ENCODE peak calls at places on chromosome 18, in seven cellular contexts. Q is epithelial cell of esophagus; S is GM23338; B is endothelial cell of umbilical vein; T is HCT116; A is A549; P is activated CD8-positive, alpha-beta T cell treated with anti-CD3 and anti-CD28 coated beads for 36 hours. Y is an unnamed sample.

GRCh38 chr18:55034742-55035141 is 75.5 kb upstream of the CCDC68 start:
- DNase-seq in B (no peak), S (no peak), P (no peak), Q (no peak), A (no peak), T (no peak), Y (no peak)

GRCh38 chr18:55589625-55590291 is 1.8 kb upstream of the TCF4 start:
- DNase-seq in A (peak), S (peak), B (peak), T (no peak), P (peak), Q (peak), Y (peak)

GRCh38 chr18:63137999-63138448 is 181.5 kb downstream of the BCL2 start:
- DNase-seq in T (no peak), Q (no peak), B (peak), S (no peak), P (peak), A (no peak), Y (no peak)

GRCh38 chr18:24368749-24369148 is 28.9 kb downstream of the OSBPL1A start:
- DNase-seq in B (peak), Q (peak), T (no peak), S (no peak), P (peak), A (no peak), Y (no peak)

GRCh38 chr18:54192900-54193299 is 31.6 kb downstream of the MBD2 start:
- DNase-seq in A (no peak), B (no peak), S (no peak), Q (peak), T (no peak), P (no peak), Y (no peak)

GRCh38 chr18:57814555-57814954 is 11.4 kb upstream of the ATP8B1 start:
- DNase-seq in T (no peak), B (no peak), A (no peak), P (no peak), Q (no peak), S (no peak), Y (no peak)

GRCh38 chr18:75478996-75479870 is 51.7 kb upstream of the SMIM21 start:
- DNase-seq in A (peak), T (peak), B (peak), P (peak), S (peak), Q (peak), Y (peak)

GRCh38 chr18:36766836-36767235 is 62.0 kb downstream of the TPGS2 start:
- DNase-seq in T (no peak), A (no peak), P (no peak), S (no peak), Q (no peak), B (no peak), Y (no peak)

GRCh38 chr18:62876828-62877227 is 161.5 kb downstream of the PHLPP1 start:
- DNase-seq in A (no peak), P (no peak), S (peak), B (peak), Q (no peak), T (no peak), Y (no peak)

GRCh38 chr18:57210101-57210661 is 63.3 kb downstream of the BOD1L2 start:
- DNase-seq in P (peak), T (peak), Q (peak), B (peak), S (peak), A (peak), Y (no peak)

GRCh38 chr18:78510636-78511035 is 469.0 kb upstream of the SALL3 start:
- DNase-seq in S (no peak), Q (no peak), A (no peak), T (no peak), B (no peak), P (no peak), Y (no peak)
- TF ChIP-seq CTCF in S (no peak), Q (no peak), A (no peak), T (no peak), B (no peak), P (no peak), Y (no peak)

GRCh38 chr18:6219116-6219717 is 195.5 kb downstream of the L3MBTL4 start:
- DNase-seq in S (peak), P (peak), A (peak), B (peak), T (no peak), Q (no peak), Y (peak)
- TF ChIP-seq CTCF in S (peak), P (no peak), A (peak), B (peak), T (peak), Q (no peak), Y (peak)

DNA sequence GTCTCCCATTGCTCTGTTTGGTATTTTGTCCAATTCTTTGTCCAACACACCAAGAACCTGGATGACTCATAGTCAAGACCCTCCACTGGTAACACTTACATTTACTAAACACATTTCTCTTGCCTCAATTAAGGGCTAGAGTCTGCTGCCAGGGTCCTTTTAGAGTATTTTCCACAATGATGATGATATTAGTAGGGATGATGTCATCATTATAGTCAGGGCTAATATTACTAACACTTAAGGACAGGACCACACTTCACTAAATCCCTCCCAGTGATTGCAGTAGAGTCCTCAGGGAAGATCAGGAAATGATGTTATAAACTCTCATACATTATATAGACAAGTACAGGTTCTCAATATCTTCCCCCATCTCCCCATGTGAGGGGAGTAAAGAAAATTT is 13.6 kb upstream of the SS18 start:
- DNase-seq in A (no peak), P (no peak), B (no peak), S (no peak), T (no peak), Q (no peak), Y (no peak)
- TF ChIP-seq CTCF in A (no peak), P (no peak), B (no peak), S (no peak), T (no peak), Q (no peak), Y (no peak)

DNA sequence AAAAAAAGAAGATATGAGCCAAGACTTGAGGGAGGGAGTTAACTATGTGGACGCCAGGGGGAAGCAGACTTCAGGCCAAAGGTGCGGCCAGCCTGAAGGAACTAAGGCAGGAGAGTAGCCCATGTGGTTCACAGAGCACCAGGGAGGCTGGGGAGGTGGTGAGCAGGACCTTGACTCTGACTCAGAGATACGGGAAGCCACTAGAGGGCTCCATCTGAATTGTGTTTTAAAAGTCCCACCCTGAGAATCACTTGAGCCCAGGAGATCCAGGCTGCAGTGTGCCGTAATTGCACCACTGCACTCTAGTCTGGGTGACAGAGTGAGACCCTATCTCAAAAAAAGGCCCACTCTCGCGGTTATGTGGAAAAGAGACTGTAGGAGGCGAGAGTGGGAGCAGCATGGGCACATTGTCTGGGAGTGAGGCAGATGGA is 12.3 kb downstream of the CEP192 start:
- DNase-seq in Q (peak), T (peak), S (peak), B (peak), A (peak), P (peak), Y (peak)
- TF ChIP-seq CTCF in Q (peak), T (peak), S (peak), B (peak), A (peak), P (peak), Y (peak)

GRCh38 chr18:26655614-26656400 is 107.5 kb upstream of the KCTD1 start:
- DNase-seq in P (no peak), T (no peak), A (peak), B (peak), Q (peak), S (peak), Y (no peak)

GRCh38 chr18:26655010-26655613 is 106.8 kb upstream of the KCTD1 start:
- DNase-seq in A (no peak), T (no peak), P (no peak), B (peak), S (no peak), Q (no peak), Y (no peak)

GRCh38 chr18:26656401-26656943 is 108.1 kb upstream of the KCTD1 start:
- DNase-seq in T (no peak), Q (no peak), P (no peak), B (peak), S (no peak), A (no peak), Y (no peak)

GRCh38 chr18:26657618-26658581 is 109.5 kb upstream of the KCTD1 start:
- DNase-seq in P (no peak), Q (no peak), T (no peak), B (no peak), S (no peak), A (no peak), Y (no peak)

DNA sequence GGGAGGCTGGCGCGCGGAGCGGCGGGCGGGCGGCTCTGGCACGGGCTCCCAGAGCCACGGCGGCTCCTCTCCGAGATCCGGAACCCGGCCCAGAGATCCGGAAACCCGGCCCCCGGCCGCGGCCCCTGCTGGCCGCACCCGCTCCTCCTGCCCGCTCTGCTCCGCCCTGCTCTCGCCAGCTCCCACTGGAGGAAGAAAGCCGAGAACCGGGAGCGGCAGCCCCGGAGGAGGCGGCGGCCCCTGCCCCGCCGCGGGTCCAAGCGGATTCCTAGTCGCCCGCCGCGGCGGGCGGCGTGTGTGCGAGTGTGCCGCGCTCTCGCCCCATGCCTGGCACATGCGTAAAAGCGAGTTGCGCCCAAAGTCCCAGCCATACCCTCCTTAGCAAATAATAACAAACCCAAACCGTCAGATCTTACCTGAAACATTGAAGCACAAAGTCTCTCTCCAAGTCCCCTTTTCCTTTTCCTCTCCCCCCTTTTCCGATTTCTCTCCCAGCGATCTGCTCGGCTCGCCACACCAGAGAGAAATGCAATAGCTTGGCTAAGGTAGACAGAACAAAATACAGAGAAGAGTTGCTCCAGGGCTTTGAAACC is 108.7 kb upstream of the KCTD1 start:
- DNase-seq in T (no peak), B (peak), S (peak), A (peak), Q (peak), P (no peak), Y (peak)
- TF ChIP-seq CTCF in T (peak), B (no peak), S (peak), A (no peak), Q (peak), P (no peak), Y (no peak)

DNA sequence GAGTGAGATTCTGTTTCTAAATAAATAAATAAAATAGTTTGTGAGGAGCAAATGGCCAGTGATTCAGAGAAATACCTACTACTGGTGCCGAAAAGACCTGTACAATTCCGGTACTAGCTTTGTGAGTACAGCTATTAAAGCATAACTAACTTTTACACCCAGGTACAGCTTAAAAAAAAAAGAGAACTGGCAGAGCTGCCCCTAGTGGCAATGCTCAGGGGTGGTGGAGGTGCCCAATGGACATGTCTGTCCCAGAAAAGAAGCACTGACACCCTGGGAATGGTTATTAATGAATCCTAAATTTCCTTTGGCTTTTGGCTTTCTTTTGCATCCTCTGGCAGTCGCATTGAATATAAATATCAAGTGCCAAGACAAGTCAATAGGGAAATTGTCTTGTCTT is 87.0 kb downstream of the LIPG start:
- DNase-seq in T (peak), Q (no peak), P (no peak), B (no peak), A (peak), S (no peak), Y (no peak)
- TF ChIP-seq CTCF in T (peak), Q (peak), P (no peak), B (peak), A (no peak), S (peak), Y (no peak)

DNA sequence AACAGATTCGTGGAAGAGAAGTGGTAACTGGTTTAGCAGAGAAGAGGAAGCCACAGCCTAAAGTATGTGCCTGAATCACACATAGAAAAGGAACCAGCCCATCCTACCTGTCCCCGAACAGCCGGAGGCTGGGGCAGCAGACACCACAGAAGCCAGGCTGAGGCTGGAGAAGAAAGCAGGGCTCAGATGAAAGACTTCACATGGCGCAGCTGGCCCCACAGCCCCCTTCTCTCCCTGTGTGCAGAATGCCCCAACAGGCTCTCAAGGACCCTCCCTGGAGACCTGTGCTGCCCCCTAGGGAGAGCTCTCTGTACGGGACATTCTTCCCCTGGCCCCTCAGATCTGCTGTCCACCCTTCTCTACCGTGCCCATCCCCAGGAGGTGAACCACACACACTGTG is 83.5 kb upstream of the RAB12 start:
- DNase-seq in B (no peak), P (peak), A (no peak), S (peak), Q (no peak), T (no peak), Y (peak)
- TF ChIP-seq CTCF in B (no peak), P (no peak), A (peak), S (peak), Q (no peak), T (peak), Y (no peak)

Y was measured in GM20000.